ENCODE peak calls at places on chromosomes 13 and 19, in six cellular contexts. B is ovary, C is H1, A is tibial nerve, M is IMR-90, O is heart left ventricle. H is an unnamed sample. For H3K27me3, the result is how much of the 10 kb centered on the place peaks cover.

GRCh38 chr19:51751655-51752054 is at the start of gene FPR1:
- DNase-seq in B (no peak), C (no peak), A (no peak), O (no peak), M (no peak), H (no peak)

GRCh38 chr19:46514589-46515289 is 19.1 kb upstream of the PNMA8B start:
- DNase-seq in A (no peak), O (no peak), C (no peak), B (no peak), M (no peak), H (no peak)

GRCh38 chr13:95153647-95154405 is 147.4 kb downstream of the ABCC4 start:
- DNase-seq in M (peak), B (no peak), C (peak), O (no peak), A (no peak), H (no peak)

GRCh38 chr13:99892189-99892588 is 79.4 kb downstream of the ZIC5 start:
- DNase-seq in M (no peak), C (peak), B (no peak), O (no peak), A (no peak), H (no peak)

GRCh38 chr13:36724141-36724540 is 50.3 kb downstream of the SERTM1 start:
- DNase-seq in A (no peak), B (no peak), C (no peak), O (no peak), M (no peak), H (no peak)

GRCh38 chr19:7705387-7706187 is 3.7 kb upstream of the FCER2 start:
- DNase-seq in M (no peak), B (no peak), O (peak), A (peak), C (no peak), H (no peak)

GRCh38 chr13:91595677-91596076 is 197.3 kb downstream of the GPC5 start:
- DNase-seq in A (no peak), O (no peak), B (no peak), C (no peak), M (no peak), H (no peak)

GRCh38 chr13:45367358-45367757 is 26.4 kb upstream of the TPT1 start:
- DNase-seq in A (no peak), O (no peak), M (peak), B (no peak), C (peak), H (peak)

GRCh38 chr19:32223595-32224370 is 121.6 kb upstream of the ZNF507 start:
- DNase-seq in B (no peak), A (no peak), O (no peak), M (no peak), C (no peak), H (no peak)
- H3K27me3 ChIP-seq in B (under half), A (under half), O (half or more), M (under half), C (under half), H (under half)

GRCh38 chr13:79405831-79406596 is at the start of gene RBM26:
- DNase-seq in A (peak), M (peak), C (peak), B (peak), O (peak), H (peak)
- TF ChIP-seq POLR2A in A (peak), M (peak), C (peak), B (peak), O (peak), H (no peak)

GRCh38 chr19:31316201-31316951 is 32.9 kb downstream of the TSHZ3 start:
- DNase-seq in C (no peak), O (no peak), M (peak), B (no peak), A (no peak), H (no peak)

GRCh38 chr19:31317098-31317497 is 32.1 kb downstream of the TSHZ3 start:
- DNase-seq in C (no peak), B (no peak), A (no peak), M (no peak), O (no peak), H (no peak)

GRCh38 chr19:31314849-31315620 is 34.2 kb downstream of the TSHZ3 start:
- DNase-seq in B (no peak), A (no peak), C (no peak), M (no peak), O (no peak), H (no peak)

GRCh38 chr19:31314156-31314555 is 35.1 kb downstream of the TSHZ3 start:
- DNase-seq in M (no peak), O (no peak), C (no peak), A (no peak), B (no peak), H (no peak)

DNA sequence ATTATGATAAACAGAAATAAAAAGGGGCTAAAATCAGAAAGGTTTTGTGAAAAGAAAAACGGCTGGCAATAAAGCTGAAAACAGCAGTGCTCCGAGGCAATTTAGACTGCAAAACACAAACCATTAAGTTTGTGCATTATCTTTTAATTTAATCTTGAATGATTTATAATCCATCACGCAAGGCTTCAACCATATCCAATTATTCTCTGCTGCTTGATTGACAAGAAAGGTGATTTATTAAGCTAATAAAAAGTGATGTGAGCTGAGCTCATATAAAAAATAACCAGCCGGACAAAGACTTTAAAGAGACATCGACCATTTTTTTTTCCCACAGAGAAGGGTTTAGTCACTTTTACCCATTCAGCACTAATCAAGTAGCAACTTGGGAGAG is 33.6 kb downstream of the TSHZ3 start:
- DNase-seq in C (no peak), O (no peak), A (no peak), B (no peak), M (no peak), H (no peak)
- H3K4me3 ChIP-seq in C (peak), O (no peak), A (no peak), B (no peak), M (no peak), H (no peak)

DNA sequence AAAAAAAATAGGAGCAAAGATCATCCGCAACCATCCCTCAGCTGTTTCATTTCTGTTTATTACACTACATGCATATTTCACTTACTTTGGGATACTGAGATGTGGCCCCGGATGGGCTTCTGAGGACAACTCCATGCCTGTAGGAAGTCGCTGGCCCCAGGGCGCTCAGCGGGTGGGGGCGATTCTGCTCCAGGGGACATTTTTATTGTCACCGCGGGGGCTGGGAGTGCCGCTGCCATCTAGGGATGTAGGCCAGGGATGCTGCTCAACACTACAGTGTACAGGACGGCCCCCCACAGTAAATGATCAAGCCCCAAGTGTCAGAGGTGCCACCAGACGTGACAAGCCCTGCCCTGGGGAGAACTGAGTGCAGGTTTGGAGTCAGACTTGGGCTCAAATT is 6.4 kb upstream of the BST2 start:
- DNase-seq in B (no peak), C (no peak), M (no peak), O (no peak), A (no peak), H (no peak)
- H3K27me3 ChIP-seq in B (under half), C (under half), M (under half), O (under half), A (under half), H (under half)

GRCh38 chr19:676343-677105 is at the start of gene FSTL3:
- DNase-seq in O (no peak), A (peak), M (no peak), C (no peak), B (peak), H (peak)
- TF ChIP-seq POLR2A in O (peak), A (peak), M (peak), C (no peak), B (peak), H (peak)

GRCh38 chr19:38228491-38229439 is 4.7 kb upstream of the DPF1 start:
- DNase-seq in O (no peak), M (no peak), C (no peak), B (peak), A (no peak), H (no peak)

GRCh38 chr19:38228005-38228377 is 4.0 kb upstream of the DPF1 start:
- DNase-seq in M (no peak), C (no peak), B (no peak), A (no peak), O (no peak), H (no peak)

GRCh38 chr19:38231918-38232317 is 7.9 kb upstream of the DPF1 start:
- DNase-seq in A (no peak), O (no peak), C (no peak), B (no peak), M (no peak), H (no peak)

GRCh38 chr19:38227272-38228004 is 3.4 kb upstream of the DPF1 start:
- DNase-seq in C (no peak), A (no peak), B (no peak), O (no peak), M (no peak), H (no peak)

GRCh38 chr19:38229585-38230073 is 5.6 kb upstream of the DPF1 start:
- DNase-seq in A (no peak), O (peak), C (no peak), M (peak), B (peak), H (no peak)
- H3K4me3 ChIP-seq in A (peak), O (peak), C (peak), M (no peak), B (no peak), H (peak)

DNA sequence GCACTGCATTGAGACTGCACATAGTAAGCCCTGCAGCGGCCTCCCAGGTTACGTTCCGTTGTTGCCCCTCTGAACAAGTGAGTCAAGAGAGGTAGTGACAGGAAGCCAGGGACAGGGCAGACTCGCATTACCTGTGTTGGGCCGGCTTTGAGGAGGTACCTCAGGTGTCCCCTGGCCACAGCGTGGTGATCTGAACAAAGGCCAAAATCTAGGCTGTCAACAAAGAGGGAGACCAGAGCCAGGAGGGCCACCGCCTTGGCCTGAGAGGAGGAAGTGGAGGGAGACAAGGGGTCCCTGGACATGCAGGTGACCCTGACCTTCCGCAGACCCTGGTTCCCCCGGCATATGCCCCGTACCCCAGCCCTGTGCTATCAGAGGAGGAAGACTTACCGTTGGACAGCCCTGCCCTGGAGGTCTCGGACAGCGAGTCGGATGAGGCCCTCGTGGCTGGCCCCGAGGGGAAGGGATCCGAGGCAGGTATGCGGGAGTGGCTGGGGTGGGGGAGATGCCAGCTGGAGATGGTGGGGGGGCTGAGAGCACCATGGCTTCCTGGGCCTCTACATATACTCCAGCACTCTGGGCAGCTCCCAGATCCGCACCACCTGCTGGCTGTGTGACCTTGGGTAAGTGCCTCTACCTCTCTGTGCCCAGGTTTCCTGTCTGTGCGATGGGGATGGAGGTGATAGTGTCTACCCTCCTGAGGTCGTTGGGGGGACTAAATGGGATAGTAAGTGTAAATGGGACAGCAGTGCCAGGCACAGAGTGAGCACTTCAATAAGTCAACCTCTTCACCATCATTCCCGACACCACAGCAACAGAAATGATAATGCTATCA is 4.8 kb downstream of the SPIB start:
- DNase-seq in C (no peak), M (no peak), B (no peak), O (no peak), A (no peak), H (no peak)
- H3K27me3 ChIP-seq in C (under half), M (under half), B (under half), O (under half), A (under half), H (under half)

DNA sequence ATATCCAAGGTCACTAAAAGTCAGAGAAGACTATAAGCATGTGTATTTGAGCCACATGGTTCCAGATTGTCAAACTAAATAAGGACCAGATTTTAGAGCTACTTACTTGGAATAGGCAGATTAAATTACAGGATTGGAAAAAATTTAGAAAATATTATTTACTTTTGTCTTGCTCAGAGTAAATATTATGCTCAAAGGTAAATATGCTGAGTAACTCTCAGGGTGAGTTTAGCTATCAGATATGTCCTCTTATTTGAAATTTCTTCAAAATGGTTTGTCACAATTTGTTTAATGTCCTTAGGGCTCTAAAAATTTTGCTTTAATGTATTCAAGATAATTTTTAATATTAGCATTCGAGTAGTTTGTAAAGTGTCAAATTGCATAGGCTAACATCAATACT is 2455.2 kb downstream of the PCDH9 start:
- DNase-seq in A (no peak), O (no peak), C (no peak), M (no peak), B (no peak), H (no peak)
- TF ChIP-seq POLR2A in A (no peak), O (no peak), C (no peak), M (no peak), B (no peak), H (no peak)

GRCh38 chr19:5578094-5578846 is 10.5 kb upstream of the TINCR start:
- DNase-seq in O (peak), B (peak), M (peak), A (no peak), C (no peak), H (no peak)
- H3K4me3 ChIP-seq in O (no peak), B (no peak), M (no peak), A (no peak), C (peak), H (peak)

GRCh38 chr19:35863018-35863417 is 5.4 kb upstream of the APLP1 start:
- DNase-seq in A (no peak), C (no peak), M (no peak), O (no peak), B (no peak), H (no peak)
- H3K27me3 ChIP-seq in A (under half), C (half or more), M (half or more), O (half or more), B (under half), H (half or more)